ENCODE peak calls at places on chromosome 12, in five cellular contexts. S is GM23248, L is neural progenitor cell, K is PC-9, Z is PC-3. C is an unnamed sample. For H3K9me3, the result is how much of the 10 kb centered on the place peaks cover.

GRCh38 chr12:50390284-50390683 is 6.1 kb downstream of the FAM186A start:
- DNase-seq in S (peak), L (no peak), K (peak), Z (peak), C (peak)

GRCh38 chr12:106584104-106585064 is 1.6 kb downstream of the RFX4 start:
- DNase-seq in S (no peak), L (peak), K (no peak), Z (no peak), C (no peak)

GRCh38 chr12:132618683-132619043 is at the start of gene P2RX2:
- DNase-seq in S (no peak), L (peak), K (no peak), Z (no peak), C (no peak)

GRCh38 chr12:70606001-70606400 is 31.2 kb downstream of the PTPRB start:
- DNase-seq in S (peak), L (no peak), K (no peak), Z (peak), C (peak)

GRCh38 chr12:124994435-124994975 is 1.1 kb downstream of the BRI3BP start:
- DNase-seq in S (no peak), L (peak), K (no peak), Z (peak), C (no peak)

GRCh38 chr12:92185052-92185451 is 39.4 kb upstream of the BTG1 start:
- DNase-seq in S (no peak), L (no peak), K (no peak), Z (no peak), C (no peak)

GRCh38 chr12:7154042-7154441 is 23.9 kb downstream of the CLSTN3 start:
- DNase-seq in S (no peak), L (no peak), K (no peak), Z (no peak), C (no peak)

GRCh38 chr12:52925717-52926595 is 21.1 kb upstream of the KRT8 start:
- DNase-seq in S (peak), L (no peak), K (peak), Z (peak), C (peak)

GRCh38 chr12:31004666-31005065 is 69.0 kb upstream of the DDX11 start:
- DNase-seq in S (no peak), L (no peak), K (no peak), Z (no peak), C (no peak)

GRCh38 chr12:68259318-68259940 is 6.0 kb upstream of the IL22 start:
- DNase-seq in S (peak), L (no peak), K (no peak), Z (peak), C (peak)

GRCh38 chr12:117968826-117969659 is at the start of gene KSR2:
- DNase-seq in S (peak), L (peak), K (peak), Z (peak), C (peak)

GRCh38 chr12:113862570-113863454 is 103.3 kb downstream of the RBM19 start:
- DNase-seq in S (peak), L (no peak), K (no peak), Z (no peak), C (peak)

GRCh38 chr12:4164591-4165558 is 108.7 kb upstream of the CCND2 start:
- DNase-seq in S (peak), L (peak), K (no peak), Z (no peak), C (peak)

GRCh38 chr12:1815814-1816729 is 4.3 kb upstream of the LRTM2 start:
- DNase-seq in S (peak), L (no peak), K (no peak), Z (no peak), C (no peak)

GRCh38 chr12:3453947-3454675 is 36.9 kb upstream of the PRMT8 start:
- DNase-seq in S (peak), L (peak), K (peak), Z (peak), C (peak)

GRCh38 chr12:131133994-131134393 is 180.3 kb downstream of the ADGRD1 start:
- DNase-seq in S (no peak), L (no peak), K (no peak), Z (no peak), C (no peak)

GRCh38 chr12:93174048-93174447 is 203.7 kb upstream of the NUDT4 start:
- DNase-seq in S (peak), L (no peak), K (no peak), Z (no peak), C (no peak)

GRCh38 chr12:49832836-49833421 is 4.7 kb upstream of the NCKAP5L start:
- DNase-seq in S (peak), L (no peak), K (no peak), Z (peak), C (peak)

GRCh38 chr12:27083861-27084271 is 1.5 kb upstream of the C12orf71 start:
- DNase-seq in S (peak), L (peak), K (no peak), Z (no peak), C (peak)

GRCh38 chr12:25377475-25378179 is 126.9 kb upstream of the KRAS start:
- DNase-seq in S (peak), L (no peak), K (no peak), Z (peak), C (peak)

GRCh38 chr12:131368073-131369071 is 342.5 kb upstream of the SFSWAP start:
- DNase-seq in S (no peak), L (no peak), K (no peak), Z (no peak), C (no peak)

GRCh38 chr12:88577537-88577936 is 2.7 kb downstream of the KITLG start:
- DNase-seq in S (peak), L (no peak), K (no peak), Z (peak), C (peak)

GRCh38 chr12:56877195-56878009 is 56.8 kb downstream of the SDR9C7 start:
- DNase-seq in S (no peak), L (no peak), K (no peak), Z (no peak), C (no peak)

GRCh38 chr12:95634622-95635621 is 83.6 kb upstream of the USP44 start:
- DNase-seq in S (no peak), L (no peak), K (no peak), Z (peak), C (peak)

GRCh38 chr12:54055522-54055921 is 1.9 kb downstream of the HOXC4 start:
- DNase-seq in S (no peak), L (no peak), K (no peak), Z (no peak), C (no peak)
- TF ChIP-seq EZH2 in S (no peak), L (no peak), K (no peak), Z (no peak), C (no peak)

DNA sequence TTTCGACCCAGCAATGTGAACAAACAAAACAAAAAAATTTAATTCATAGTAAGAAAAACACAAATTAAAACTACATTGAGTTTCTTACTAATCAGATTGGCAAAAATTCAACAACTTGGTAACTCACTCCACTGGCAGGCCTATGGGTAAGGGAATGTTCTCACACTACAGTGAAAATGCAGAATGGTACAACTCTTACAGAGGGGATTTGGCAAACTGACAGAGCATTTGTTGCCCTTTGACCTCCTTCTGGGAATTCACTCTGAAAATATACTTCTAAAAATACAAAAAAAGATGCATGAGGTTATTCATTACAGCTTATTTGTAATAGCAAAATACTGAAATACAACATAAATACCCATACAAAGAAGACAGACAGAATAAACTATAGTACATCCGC is 32.8 kb downstream of the ABCD2 start:
- DNase-seq in S (peak), L (no peak), K (no peak), Z (no peak), C (no peak)
- H3K9me3 ChIP-seq in S (under half), L (under half), K (under half), Z (under half), C (under half)

GRCh38 chr12:46385439-46385838 is 12.9 kb upstream of the SLC38A2 start:
- DNase-seq in S (no peak), L (no peak), K (no peak), Z (peak), C (no peak)
- H3K4me3 ChIP-seq in S (no peak), L (no peak), K (peak), Z (peak), C (no peak)

DNA sequence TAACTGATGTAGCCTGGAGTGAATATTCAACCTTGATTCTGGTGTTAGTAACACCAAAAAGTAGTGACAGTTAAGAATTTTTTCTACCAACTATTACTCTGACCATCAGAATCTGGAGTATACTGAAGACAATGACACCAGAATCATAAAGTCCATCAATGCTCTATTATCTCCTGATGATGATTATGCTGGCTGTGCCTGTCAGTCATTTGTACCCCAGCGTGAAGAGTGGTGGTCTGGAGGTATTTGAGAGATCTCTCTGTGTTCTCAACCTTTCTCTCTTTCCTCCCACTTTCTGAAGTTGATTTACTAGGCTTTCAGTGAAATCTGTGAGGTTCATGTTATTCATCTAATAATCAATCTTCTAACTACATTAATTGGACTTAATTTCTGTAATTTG is 615.4 kb downstream of the SLC16A7 start:
- DNase-seq in S (no peak), L (no peak), K (no peak), Z (no peak), C (no peak)
- TF ChIP-seq EZH2 in S (no peak), L (no peak), K (no peak), Z (no peak), C (no peak)

GRCh38 chr12:115450017-115450416 is 766.0 kb upstream of the TBX3 start:
- DNase-seq in S (no peak), L (no peak), K (no peak), Z (no peak), C (no peak)

GRCh38 chr12:115452751-115453281 is 768.8 kb upstream of the TBX3 start:
- DNase-seq in S (no peak), L (peak), K (no peak), Z (no peak), C (no peak)

GRCh38 chr12:115451785-115452736 is 768.1 kb upstream of the TBX3 start:
- DNase-seq in S (peak), L (peak), K (no peak), Z (peak), C (no peak)

GRCh38 chr12:115450710-115451109 is 766.7 kb upstream of the TBX3 start:
- DNase-seq in S (no peak), L (no peak), K (no peak), Z (no peak), C (no peak)

GRCh38 chr12:115451151-115451784 is 767.3 kb upstream of the TBX3 start:
- DNase-seq in S (no peak), L (no peak), K (no peak), Z (no peak), C (no peak)
- H3K9me3 ChIP-seq in S (under half), L (under half), K (under half), Z (under half), C (under half)

GRCh38 chr12:54010053-54010971 is 1.5 kb downstream of the HOXC8 start:
- DNase-seq in S (no peak), L (no peak), K (no peak), Z (no peak), C (no peak)
- H3K4me3 ChIP-seq in S (peak), L (no peak), K (no peak), Z (peak), C (peak)